ENCODE peak calls at places on chromosomes 7 and 10, in six cellular contexts. C, K, N, J, V and S are unnamed samples. For H3K4me1, the result is how much of the 10 kb centered on the place peaks cover.

GRCh38 chr10:78336402-78336791 is 302.7 kb downstream of the RPS24 start:
- DNase-seq in J (no peak), K (no peak), N (peak), C (peak), V (peak), S (no peak)

GRCh38 chr7:81173766-81174281 is 255.0 kb upstream of the SEMA3C start:
- DNase-seq in K (no peak), J (no peak), N (no peak), V (peak), C (no peak), S (peak)

GRCh38 chr7:131196808-131197207 is 130.9 kb upstream of the MKLN1 start:
- DNase-seq in V (peak), N (no peak), K (no peak), C (no peak), J (no peak), S (peak)

GRCh38 chr10:36263871-36264270 is 621.8 kb upstream of the FZD8 start:
- DNase-seq in J (no peak), C (no peak), K (no peak), N (no peak), V (no peak), S (no peak)

GRCh38 chr7:151346180-151346769 is 4.7 kb downstream of the NUB1 start:
- DNase-seq in V (no peak), N (no peak), J (no peak), C (no peak), K (no peak), S (no peak)

GRCh38 chr7:121079425-121080169 is 91.1 kb downstream of the CPED1 start:
- DNase-seq in N (no peak), J (no peak), C (no peak), V (no peak), K (no peak), S (peak)

GRCh38 chr7:151087247-151088018 is 1.2 kb downstream of the AGAP3 start:
- DNase-seq in N (no peak), V (peak), C (peak), K (no peak), J (peak), S (peak)

GRCh38 chr10:52229271-52229931 is 84.7 kb upstream of the DKK1 start:
- DNase-seq in J (no peak), C (no peak), N (no peak), V (no peak), K (no peak), S (no peak)

GRCh38 chr10:72164617-72165016 is 51.2 kb upstream of the ANAPC16 start:
- DNase-seq in K (no peak), C (no peak), N (no peak), V (no peak), J (no peak), S (no peak)

GRCh38 chr10:12812541-12812940 is 189.0 kb downstream of the CCDC3 start:
- DNase-seq in K (no peak), J (peak), V (no peak), N (no peak), C (no peak), S (no peak)

GRCh38 chr10:21813944-21814343 is 189.6 kb downstream of the DNAJC1 start:
- DNase-seq in V (peak), K (no peak), N (no peak), J (no peak), C (no peak), S (no peak)

GRCh38 chr7:10128748-10129147 is 844.9 kb upstream of the PHF14 start:
- DNase-seq in C (no peak), J (no peak), V (no peak), N (no peak), K (no peak), S (peak)

GRCh38 chr7:10122573-10123100 is 851.0 kb upstream of the PHF14 start:
- DNase-seq in V (no peak), C (no peak), N (no peak), J (no peak), K (no peak), S (peak)

GRCh38 chr10:44985175-44985681 is 6.6 kb upstream of the DEPP1 start:
- DNase-seq in C (peak), N (no peak), J (no peak), V (no peak), K (no peak), S (no peak)

GRCh38 chr7:35801392-35802101 is 690 bp downstream of the SEPTIN7 start:
- DNase-seq in K (no peak), J (peak), C (peak), V (peak), N (peak), S (peak)

DNA sequence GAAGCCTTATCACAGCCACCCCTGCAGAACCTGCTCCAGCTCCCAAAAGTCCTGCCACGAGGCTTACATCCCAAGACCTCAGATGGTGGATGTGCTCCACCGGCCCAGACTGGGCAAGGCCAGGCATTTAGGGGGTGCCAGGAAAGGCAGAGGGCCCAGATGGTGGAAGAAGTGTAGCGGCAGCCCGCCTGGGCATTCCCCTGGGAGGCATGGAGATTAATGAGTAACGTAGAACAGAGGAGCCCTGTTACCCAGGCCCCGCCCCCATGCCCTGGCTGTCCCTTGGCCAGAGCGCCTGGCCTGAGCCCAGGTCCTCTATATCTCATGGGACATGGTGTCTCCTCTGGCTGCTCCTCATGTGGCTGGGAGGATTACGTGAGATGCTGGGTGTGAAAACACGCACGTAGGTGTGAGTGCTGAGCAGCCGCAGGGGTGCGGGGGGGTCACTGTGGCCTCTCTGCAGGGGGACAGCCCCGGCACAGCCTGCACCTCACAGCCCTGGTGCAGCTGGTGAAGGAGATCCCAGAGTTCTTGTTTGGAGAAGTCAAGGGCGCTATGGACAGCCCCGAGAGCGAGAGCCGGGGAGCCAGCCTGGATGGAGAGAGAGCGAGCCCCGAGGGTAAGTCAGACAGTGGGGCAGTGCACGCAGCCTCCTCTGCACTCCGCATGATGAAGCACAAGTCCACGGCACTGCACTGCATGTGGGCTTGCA is 52.9 kb downstream of the ZNF467 start:
- DNase-seq in K (no peak), J (peak), V (peak), C (peak), N (no peak), S (peak)
- H3K4me1 ChIP-seq in K (under half), J (under half), V (under half), C (under half), N (under half), S (under half)

GRCh38 chr7:155459867-155460461 is 2.0 kb downstream of the EN2 start:
- DNase-seq in N (no peak), C (no peak), V (peak), J (no peak), K (no peak), S (no peak)

GRCh38 chr7:155462163-155462735 is 4.3 kb downstream of the EN2 start:
- DNase-seq in K (no peak), C (no peak), N (no peak), V (peak), J (no peak), S (no peak)

GRCh38 chr7:155461631-155462030 is 3.7 kb downstream of the EN2 start:
- DNase-seq in C (no peak), V (no peak), N (no peak), K (no peak), J (no peak), S (no peak)

GRCh38 chr7:155459133-155459866 is 1.4 kb downstream of the EN2 start:
- DNase-seq in N (no peak), J (no peak), C (no peak), V (peak), K (no peak), S (no peak)

GRCh38 chr7:155460926-155461613 is 3.1 kb downstream of the EN2 start:
- DNase-seq in V (peak), K (no peak), N (no peak), J (no peak), C (no peak), S (no peak)
- H3K4me3 ChIP-seq in V (no peak), K (no peak), N (no peak), J (no peak), C (no peak), S (no peak)

GRCh38 chr10:62818426-62819011 is 2.4 kb upstream of the EGR2 start:
- DNase-seq in C (no peak), N (peak), J (peak), K (no peak), V (peak), S (no peak)
- TF ChIP-seq CTCF in C (no peak), N (no peak), J (no peak), K (no peak), V (no peak), S (no peak)

DNA sequence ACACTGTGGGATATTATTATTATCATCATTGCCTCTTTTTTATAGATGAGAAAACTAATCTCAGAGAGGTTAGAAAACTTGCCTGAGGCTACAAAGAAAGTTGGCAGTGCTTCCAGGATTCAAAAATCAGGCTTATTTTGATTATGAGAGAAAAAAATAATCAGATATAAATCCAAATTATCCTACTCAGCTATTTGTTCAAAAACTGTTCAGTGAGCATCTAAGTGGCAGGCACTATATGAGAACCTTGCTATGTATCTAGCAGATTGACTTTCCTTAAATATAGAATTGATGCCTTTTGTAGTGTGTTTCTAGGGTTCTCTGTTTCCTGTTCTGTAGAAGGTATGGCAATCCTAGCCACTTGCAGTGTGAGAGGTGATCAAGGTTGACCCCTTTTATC is 60.0 kb upstream of the SLC35B4 start:
- DNase-seq in V (no peak), J (no peak), C (no peak), K (no peak), N (no peak), S (no peak)
- H3K4me1 ChIP-seq in V (under half), J (under half), C (under half), K (under half), N (under half), S (under half)

GRCh38 chr7:79453558-79454324 is at the start of gene MAGI2:
- DNase-seq in N (no peak), J (peak), K (no peak), C (peak), V (peak), S (peak)

GRCh38 chr7:79452495-79453265 is 787 bp downstream of the MAGI2 start:
- DNase-seq in N (no peak), C (peak), J (peak), K (no peak), V (peak), S (peak)

GRCh38 chr7:79452032-79452494 is 1.4 kb downstream of the MAGI2 start:
- DNase-seq in N (peak), C (peak), K (no peak), V (peak), J (peak), S (peak)

GRCh38 chr7:79453266-79453557 is 255 bp downstream of the MAGI2 start:
- DNase-seq in J (no peak), K (no peak), C (no peak), N (no peak), V (no peak), S (no peak)

GRCh38 chr7:79451580-79451979 is 1.9 kb downstream of the MAGI2 start:
- DNase-seq in N (no peak), J (no peak), K (no peak), C (no peak), V (no peak), S (no peak)
- H3K4me3 ChIP-seq in N (peak), J (peak), K (no peak), C (peak), V (peak), S (peak)

GRCh38 chr10:14394179-14394578 is 63.5 kb upstream of the FRMD4A start:
- DNase-seq in N (no peak), C (no peak), J (no peak), V (no peak), K (no peak), S (no peak)

GRCh38 chr10:14399641-14400040 is 68.9 kb upstream of the FRMD4A start:
- DNase-seq in J (no peak), V (no peak), K (no peak), N (no peak), C (no peak), S (no peak)

GRCh38 chr10:14391342-14391741 is 60.6 kb upstream of the FRMD4A start:
- DNase-seq in N (no peak), J (no peak), K (no peak), V (no peak), C (no peak), S (no peak)

GRCh38 chr10:14397069-14397468 is 66.3 kb upstream of the FRMD4A start:
- DNase-seq in N (no peak), K (no peak), J (peak), V (no peak), C (peak), S (peak)

DNA sequence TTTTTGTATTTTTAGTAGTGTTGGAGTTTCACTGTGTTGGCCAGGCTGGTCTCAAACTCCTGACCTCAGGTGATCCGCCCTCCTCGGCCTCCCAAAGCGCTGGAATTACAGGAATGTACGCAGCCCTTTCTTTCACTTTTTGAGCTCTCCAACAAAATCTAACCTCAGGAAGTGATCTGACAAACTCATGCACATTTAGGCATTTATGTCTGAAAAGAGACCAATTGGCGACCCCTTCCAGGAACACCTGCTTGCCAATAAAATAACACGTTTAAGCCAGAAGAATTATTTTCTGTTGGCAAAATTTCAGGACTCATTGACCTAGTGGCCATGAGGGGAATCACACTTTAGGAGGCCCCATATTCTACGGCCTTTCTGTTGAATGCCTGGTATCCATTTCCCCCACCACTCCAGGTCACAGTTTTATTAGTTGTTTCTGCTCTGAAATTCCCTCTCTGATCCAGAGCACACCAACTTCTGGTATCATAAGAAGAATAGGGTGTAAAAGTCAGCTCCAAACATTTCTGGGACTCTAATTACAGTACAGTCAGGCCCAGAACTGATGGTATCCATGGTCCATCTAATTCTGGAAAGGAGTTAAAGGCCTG is 65.8 kb upstream of the FRMD4A start:
- DNase-seq in J (no peak), V (no peak), N (no peak), K (no peak), C (no peak), S (no peak)
- TF ChIP-seq CTCF in J (peak), V (peak), N (no peak), K (peak), C (no peak), S (peak)

GRCh38 chr10:97669561-97669960 is 17.5 kb downstream of the AVPI1 start:
- DNase-seq in K (no peak), J (no peak), V (no peak), N (no peak), C (no peak), S (no peak)

GRCh38 chr10:97679594-97679993 is 7.4 kb downstream of the AVPI1 start:
- DNase-seq in J (no peak), K (no peak), V (no peak), N (no peak), C (no peak), S (no peak)

GRCh38 chr10:97676770-97677581 is 10.1 kb downstream of the AVPI1 start:
- DNase-seq in V (peak), K (no peak), N (peak), J (no peak), C (peak), S (peak)

DNA sequence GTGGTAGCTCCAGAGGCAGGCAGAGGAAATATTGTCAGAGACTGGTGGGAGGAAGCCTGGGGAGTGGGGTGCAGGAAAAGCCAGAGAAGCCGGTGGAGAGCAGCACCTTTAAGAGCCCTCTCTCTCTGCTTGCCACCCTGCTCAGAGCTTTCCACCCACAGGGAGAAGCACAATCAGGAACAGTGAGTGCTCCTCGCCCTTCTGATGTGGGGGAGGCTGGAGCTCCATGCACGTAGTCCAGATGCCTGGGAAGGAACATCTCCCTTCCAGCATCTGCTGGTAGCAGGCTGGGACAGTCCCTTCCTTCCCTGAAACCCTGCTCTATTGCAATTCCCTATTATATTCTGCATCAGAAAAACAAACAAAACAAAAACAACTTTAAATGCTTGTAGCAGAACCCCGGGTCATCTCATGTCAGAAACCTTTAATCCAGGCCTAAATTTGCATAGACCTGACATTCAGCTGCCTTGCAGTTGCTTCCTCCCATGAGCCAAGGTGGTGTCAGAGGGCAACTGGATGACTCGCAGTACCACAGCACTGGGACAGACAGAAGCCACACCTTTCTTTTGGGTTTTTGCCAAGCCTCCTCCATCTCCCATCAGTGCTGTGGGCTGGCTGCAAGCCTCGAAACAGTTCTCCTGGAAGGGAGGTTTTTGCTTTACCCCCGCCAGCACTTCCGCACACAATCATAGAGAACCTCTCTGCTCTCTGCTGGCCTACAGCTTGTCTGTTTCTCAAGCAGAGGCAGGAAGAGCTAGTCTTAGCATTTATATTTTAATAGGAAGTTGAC is 13.1 kb downstream of the AVPI1 start:
- DNase-seq in K (no peak), V (peak), C (no peak), J (no peak), N (no peak), S (peak)
- H3K4me1 ChIP-seq in K (under half), V (under half), C (under half), J (under half), N (under half), S (under half)

GRCh38 chr10:11300071-11300470 is 282.4 kb downstream of the CELF2 start:
- DNase-seq in C (no peak), N (peak), K (no peak), J (no peak), V (no peak), S (no peak)
- H3K4me3 ChIP-seq in C (no peak), N (no peak), K (no peak), J (no peak), V (no peak), S (no peak)